ENCODE peak calls at places on chromosomes 4 and X, in nine cellular contexts. One of them, this sample, is unnamed.

GRCh38 chr4:130479020-130479419 is 1383.1 kb downstream of the C4orf33 start:
- DNase-seq in chondrocyte: no peak
- DNase-seq in Caki2: no peak
- DNase-seq in effector memory CD4-positive, alpha-beta T cell: no peak
- DNase-seq in activated CD4-positive, CD25-positive, alpha-beta regulatory T cell: no peak
- DNase-seq in anterior cingulate cortex: no peak
- DNase-seq in aorta: no peak
- DNase-seq in stimulated activated CD4-positive, alpha-beta T cell treated with anti-CD3 and anti-CD28 coated beads, Interleukin-1b, Interleukin-23, amount 100 ng/mL, for 48 hours: no peak
- DNase-seq in left cardiac atrium: no peak
- DNase-seq in this sample: no peak

GRCh38 chr4:47469951-47470350 is 6.4 kb upstream of the COMMD8 start:
- DNase-seq in chondrocyte: no peak
- DNase-seq in Caki2: no peak
- DNase-seq in effector memory CD4-positive, alpha-beta T cell: no peak
- DNase-seq in activated CD4-positive, CD25-positive, alpha-beta regulatory T cell: no peak
- DNase-seq in anterior cingulate cortex: no peak
- DNase-seq in aorta: no peak
- DNase-seq in stimulated activated CD4-positive, alpha-beta T cell treated with anti-CD3 and anti-CD28 coated beads, Interleukin-1b, Interleukin-23, amount 100 ng/mL, for 48 hours: no peak
- DNase-seq in left cardiac atrium: no peak
- DNase-seq in this sample: no peak

GRCh38 chr4:3031357-3032064 is 42.8 kb downstream of the HTT-AS start:
- DNase-seq in chondrocyte: no peak
- DNase-seq in Caki2: no peak
- DNase-seq in effector memory CD4-positive, alpha-beta T cell: no peak
- DNase-seq in activated CD4-positive, CD25-positive, alpha-beta regulatory T cell: no peak
- DNase-seq in anterior cingulate cortex: no peak
- DNase-seq in aorta: peak
- DNase-seq in stimulated activated CD4-positive, alpha-beta T cell treated with anti-CD3 and anti-CD28 coated beads, Interleukin-1b, Interleukin-23, amount 100 ng/mL, for 48 hours: no peak
- DNase-seq in left cardiac atrium: no peak
- DNase-seq in this sample: no peak

GRCh38 chrX:11406109-11406755 is 113.0 kb downstream of the AMELX start:
- DNase-seq in chondrocyte: no peak
- DNase-seq in Caki2: no peak
- DNase-seq in effector memory CD4-positive, alpha-beta T cell: no peak
- DNase-seq in activated CD4-positive, CD25-positive, alpha-beta regulatory T cell: no peak
- DNase-seq in anterior cingulate cortex: no peak
- DNase-seq in aorta: no peak
- DNase-seq in stimulated activated CD4-positive, alpha-beta T cell treated with anti-CD3 and anti-CD28 coated beads, Interleukin-1b, Interleukin-23, amount 100 ng/mL, for 48 hours: no peak
- DNase-seq in left cardiac atrium: no peak
- DNase-seq in this sample: no peak

GRCh38 chrX:37599735-37600134 is 28.3 kb downstream of the LANCL3 start:
- DNase-seq in chondrocyte: no peak
- DNase-seq in Caki2: no peak
- DNase-seq in effector memory CD4-positive, alpha-beta T cell: no peak
- DNase-seq in activated CD4-positive, CD25-positive, alpha-beta regulatory T cell: no peak
- DNase-seq in anterior cingulate cortex: no peak
- DNase-seq in aorta: no peak
- DNase-seq in stimulated activated CD4-positive, alpha-beta T cell treated with anti-CD3 and anti-CD28 coated beads, Interleukin-1b, Interleukin-23, amount 100 ng/mL, for 48 hours: no peak
- DNase-seq in left cardiac atrium: no peak
- DNase-seq in this sample: no peak

GRCh38 chrX:72050011-72050410 is 81.7 kb downstream of the RTL5 start:
- DNase-seq in chondrocyte: peak
- DNase-seq in Caki2: no peak
- DNase-seq in effector memory CD4-positive, alpha-beta T cell: no peak
- DNase-seq in activated CD4-positive, CD25-positive, alpha-beta regulatory T cell: no peak
- DNase-seq in anterior cingulate cortex: no peak
- DNase-seq in aorta: no peak
- DNase-seq in stimulated activated CD4-positive, alpha-beta T cell treated with anti-CD3 and anti-CD28 coated beads, Interleukin-1b, Interleukin-23, amount 100 ng/mL, for 48 hours: no peak
- DNase-seq in left cardiac atrium: no peak
- DNase-seq in this sample: no peak

GRCh38 chr4:110197421-110198398 is 705 bp downstream of the ELOVL6 start:
- DNase-seq in chondrocyte: no peak
- DNase-seq in Caki2: peak
- DNase-seq in effector memory CD4-positive, alpha-beta T cell: peak
- DNase-seq in activated CD4-positive, CD25-positive, alpha-beta regulatory T cell: peak
- DNase-seq in anterior cingulate cortex: peak
- DNase-seq in aorta: peak
- DNase-seq in stimulated activated CD4-positive, alpha-beta T cell treated with anti-CD3 and anti-CD28 coated beads, Interleukin-1b, Interleukin-23, amount 100 ng/mL, for 48 hours: peak
- DNase-seq in left cardiac atrium: peak
- DNase-seq in this sample: peak

GRCh38 chr4:1104647-1105046 is 8.7 kb downstream of the RNF212 start:
- DNase-seq in chondrocyte: no peak
- DNase-seq in Caki2: no peak
- DNase-seq in effector memory CD4-positive, alpha-beta T cell: no peak
- DNase-seq in activated CD4-positive, CD25-positive, alpha-beta regulatory T cell: no peak
- DNase-seq in anterior cingulate cortex: no peak
- DNase-seq in aorta: no peak
- DNase-seq in stimulated activated CD4-positive, alpha-beta T cell treated with anti-CD3 and anti-CD28 coated beads, Interleukin-1b, Interleukin-23, amount 100 ng/mL, for 48 hours: no peak
- DNase-seq in left cardiac atrium: no peak
- DNase-seq in this sample: no peak

GRCh38 chr4:7473096-7473495 is 38.4 kb upstream of the PSAPL1 start:
- DNase-seq in chondrocyte: no peak
- DNase-seq in Caki2: no peak
- DNase-seq in effector memory CD4-positive, alpha-beta T cell: no peak
- DNase-seq in activated CD4-positive, CD25-positive, alpha-beta regulatory T cell: no peak
- DNase-seq in anterior cingulate cortex: no peak
- DNase-seq in aorta: no peak
- DNase-seq in stimulated activated CD4-positive, alpha-beta T cell treated with anti-CD3 and anti-CD28 coated beads, Interleukin-1b, Interleukin-23, amount 100 ng/mL, for 48 hours: no peak
- DNase-seq in left cardiac atrium: no peak
- DNase-seq in this sample: no peak

GRCh38 chr4:48504352-48504751 is 14.3 kb downstream of the ZAR1 start:
- DNase-seq in chondrocyte: no peak
- DNase-seq in Caki2: peak
- DNase-seq in effector memory CD4-positive, alpha-beta T cell: no peak
- DNase-seq in activated CD4-positive, CD25-positive, alpha-beta regulatory T cell: no peak
- DNase-seq in anterior cingulate cortex: no peak
- DNase-seq in aorta: no peak
- DNase-seq in stimulated activated CD4-positive, alpha-beta T cell treated with anti-CD3 and anti-CD28 coated beads, Interleukin-1b, Interleukin-23, amount 100 ng/mL, for 48 hours: no peak
- DNase-seq in left cardiac atrium: no peak
- DNase-seq in this sample: no peak